ENCODE peak calls at places on chromosome 3, in seven cellular contexts. S, H, I, Y, A, V and T are unnamed samples.

GRCh38 chr3:150149651-150150051 is 179.0 kb upstream of the PFN2 start:
- DNase-seq in H (no peak), V (peak; percentile 77), S (no peak), I (no peak), A (peak; percentile 57), Y (no peak), T (peak; percentile 19)

GRCh38 chr3:52649461-52650210 is 36.1 kb downstream of the PBRM1 start:
- DNase-seq in I (no peak), S (no peak), V (peak; percentile 63), Y (no peak), H (no peak), A (no peak), T (peak; percentile 42)

GRCh38 chr3:37096292-37096691 is 78.1 kb downstream of the LRRFIP2 start:
- DNase-seq in H (no peak), A (no peak), S (no peak), V (peak; percentile 93), I (no peak), Y (no peak), T (peak; percentile 22)

GRCh38 chr3:50028336-50028735 is 60.4 kb upstream of the RBM5 start:
- DNase-seq in H (no peak), S (no peak), A (no peak), I (no peak), Y (no peak), V (peak; percentile 21), T (peak; percentile 38)

GRCh38 chr3:86991482-86991815 is 500 bp upstream of the VGLL3 start:
- DNase-seq in Y (no peak), A (no peak), I (no peak), S (no peak), H (no peak), V (no peak), T (no peak)

GRCh38 chr3:183825380-183826161 is at the start of gene MAP6D1:
- DNase-seq in S (no peak), Y (no peak), I (peak; percentile 57), V (peak; percentile 77), H (peak; percentile 19), A (peak; percentile 53), T (peak; percentile 20)

GRCh38 chr3:159667261-159667660 is 321.4 kb upstream of the IL12A start:
- DNase-seq in S (no peak), H (no peak), V (peak; percentile 47), A (peak; percentile 37), I (no peak), Y (no peak), T (no peak)

GRCh38 chr3:14175383-14176037 is 2.9 kb downstream of the XPC start:
- DNase-seq in A (no peak), H (peak; percentile 81), S (no peak), V (peak; percentile 48), I (no peak), Y (no peak), T (no peak)

GRCh38 chr3:139301183-139301582 is 42.6 kb upstream of the MRPS22 start:
- DNase-seq in V (peak; percentile 59), Y (no peak), A (no peak), S (no peak), H (no peak), I (no peak), T (peak; percentile 45)

GRCh38 chr3:65669163-65669875 is 369.4 kb downstream of the MAGI1 start:
- DNase-seq in S (no peak), V (no peak), H (no peak), I (no peak), Y (no peak), A (no peak), T (peak; percentile 39)

GRCh38 chr3:124761250-124761796 is 31.1 kb downstream of the UMPS start:
- DNase-seq in I (peak; percentile 53), A (peak; percentile 98), Y (peak; percentile 93), S (peak; percentile 89), H (peak; percentile 67), V (peak; percentile 82), T (peak; percentile 57)

GRCh38 chr3:110814170-110815007 is 257.2 kb upstream of the NECTIN3 start:
- DNase-seq in S (no peak), H (peak; percentile 84), Y (no peak), A (no peak), V (peak; percentile 92), I (no peak), T (peak; percentile 92)

GRCh38 chr3:195114786-195115597 is 156.0 kb downstream of the XXYLT1 start:
- DNase-seq in H (no peak), V (no peak), A (no peak), S (no peak), I (no peak), Y (no peak), T (no peak)

GRCh38 chr3:37887062-37887461 is 25.4 kb downstream of the CTDSPL start:
- DNase-seq in Y (no peak), A (no peak), S (no peak), H (no peak), I (no peak), V (no peak), T (no peak)

GRCh38 chr3:123719785-123720531 is 135.1 kb upstream of the HACD2 start:
- DNase-seq in V (no peak), H (no peak), S (peak; percentile 35), A (no peak), Y (peak; percentile 73), I (no peak), T (no peak)

GRCh38 chr3:71444028-71444860 is 139.3 kb downstream of the FOXP1 start:
- DNase-seq in H (peak; percentile 94), Y (peak; percentile 46), I (peak; percentile 62), V (peak; percentile 72), A (no peak), S (peak; percentile 69), T (peak; percentile 37)

GRCh38 chr3:182241196-182241776 is 529.6 kb downstream of the SOX2 start:
- DNase-seq in A (no peak), I (no peak), Y (no peak), S (no peak), H (no peak), V (no peak), T (no peak)

GRCh38 chr3:42377681-42378080 is 32.7 kb downstream of the LYZL4 start:
- DNase-seq in S (no peak), V (peak; percentile 18), H (no peak), I (no peak), A (no peak), Y (no peak), T (no peak)